ENCODE peak calls at places on chromosomes 6 and 20, in seven cellular contexts. V is breast epithelium, Q is K562, H is sigmoid colon, W is HCT116, U is stomach, N is transverse colon. E is an unnamed sample.
A peak's percentile ranks its signal among the peaks of the same experiment; 100 is the strongest.

GRCh38 chr6:125363010-125363359 is 61.2 kb upstream of the HDDC2 start:
- DNase-seq in V (no peak), Q (no peak), H (no peak), W (no peak), U (no peak), N (no peak), E (no peak)

GRCh38 chr20:60062431-60063336 is 104.5 kb downstream of the CDH26 start:
- DNase-seq in V (no peak), Q (no peak), H (peak; percentile 46), W (no peak), U (no peak), N (no peak), E (no peak)

GRCh38 chr6:42068173-42068572 is 17.8 kb downstream of the TAF8 start:
- DNase-seq in V (no peak), Q (no peak), H (no peak), W (no peak), U (no peak), N (no peak), E (no peak)

GRCh38 chr6:391559-392440 is at the start of gene IRF4:
- DNase-seq in V (no peak), Q (no peak), H (no peak), W (no peak), U (no peak), N (peak; percentile 73), E (no peak)

GRCh38 chr6:25089442-25089841 is 153.7 kb upstream of the RIPOR2 start:
- DNase-seq in V (no peak), Q (no peak), H (no peak), W (no peak), U (no peak), N (no peak), E (peak; percentile 53)

GRCh38 chr6:40399888-40400468 is 187.2 kb downstream of the LRFN2 start:
- DNase-seq in V (no peak), Q (peak; percentile 46), H (no peak), W (no peak), U (no peak), N (no peak), E (no peak)

GRCh38 chr6:85561750-85562357 is 31.8 kb downstream of the SNX14 start:
- DNase-seq in V (no peak), Q (no peak), H (no peak), W (no peak), U (no peak), N (no peak), E (no peak)

GRCh38 chr6:167757821-167758220 is 68.9 kb upstream of the AFDN start:
- DNase-seq in V (no peak), Q (no peak), H (no peak), W (no peak), U (no peak), N (no peak), E (no peak)

GRCh38 chr6:147149826-147150225 is 54.4 kb upstream of the STXBP5 start:
- DNase-seq in V (no peak), Q (no peak), H (no peak), W (no peak), U (no peak), N (no peak), E (no peak)

DNA sequence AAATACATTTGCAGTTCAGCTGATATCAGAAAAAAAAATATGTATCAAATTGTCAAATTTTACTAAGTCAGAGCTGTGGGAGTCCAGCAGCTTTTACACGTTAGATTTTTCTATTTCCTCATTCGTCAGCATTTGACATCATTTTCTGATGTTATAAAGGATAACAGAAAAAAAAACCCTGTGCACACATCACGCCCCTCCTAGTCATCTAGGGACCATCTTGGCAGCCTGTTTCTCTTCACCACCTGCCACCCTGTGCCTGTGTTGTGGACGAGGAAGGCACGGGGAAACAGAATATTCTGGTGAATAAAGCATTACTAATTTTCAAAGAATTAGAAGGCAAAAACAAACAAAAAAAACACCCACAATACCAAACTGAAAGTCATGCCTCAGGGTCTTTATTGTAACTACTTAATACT is 12.4 kb downstream of the B4GALT5 start:
- DNase-seq in V (no peak), Q (no peak), H (no peak), W (no peak), U (no peak), N (no peak), E (no peak)
- H3K27ac ChIP-seq in V (no peak overlapping the region), Q (peak overlapping the region; percentile 59), H (no peak overlapping the region), W (peak overlapping the region; percentile 58), U (peak overlapping the region; percentile 47), N (no peak overlapping the region), E (no peak overlapping the region)

DNA sequence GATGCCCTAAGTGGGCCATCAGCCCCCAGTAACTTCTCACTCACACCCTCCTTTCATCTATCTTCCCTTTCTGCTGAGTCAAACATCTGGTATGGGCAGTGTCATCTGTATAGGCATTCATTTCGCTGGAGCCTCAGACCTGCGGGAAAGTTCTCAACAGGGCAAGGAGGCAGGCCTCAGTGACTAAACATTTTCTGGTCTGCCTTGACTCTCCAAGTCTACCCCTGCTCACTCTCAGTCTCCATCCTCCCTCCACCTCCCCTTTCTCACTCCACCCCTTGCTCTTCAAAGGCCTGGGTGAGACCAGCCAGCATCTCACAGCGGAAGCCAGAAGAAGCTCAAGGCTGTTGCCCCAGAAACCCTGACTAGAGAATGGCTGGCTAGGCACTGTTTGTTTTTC is 105.0 kb upstream of the BEND6 start:
- DNase-seq in V (no peak), Q (no peak), H (no peak), W (no peak), U (no peak), N (no peak), E (no peak)
- TF ChIP-seq POLR2AphosphoS5 in V (no peak), Q (no peak), H (no peak), W (no peak), U (no peak), N (no peak), E (no peak)

GRCh38 chr6:56959938-56960337 is 5.0 kb downstream of the BEND6 start:
- DNase-seq in V (no peak), Q (no peak), H (no peak), W (no peak), U (no peak), N (no peak), E (no peak)
- H3K27ac ChIP-seq in V (no peak overlapping the region), Q (no peak overlapping the region), H (no peak overlapping the region), W (no peak overlapping the region), U (no peak overlapping the region), N (no peak overlapping the region), E (no peak overlapping the region)

GRCh38 chr6:33623895-33624381 is 2.8 kb downstream of the ITPR3 start:
- DNase-seq in V (no peak), Q (no peak), H (no peak), W (no peak), U (peak; percentile 49), N (peak; percentile 62), E (no peak)

GRCh38 chr6:33622456-33623431 is 1.6 kb downstream of the ITPR3 start:
- DNase-seq in V (no peak), Q (peak; percentile 55), H (no peak), W (no peak), U (peak; percentile 63), N (peak; percentile 59), E (no peak)

GRCh38 chr6:33620158-33620583 is 951 bp upstream of the ITPR3 start:
- DNase-seq in V (no peak), Q (peak; percentile 56), H (no peak), W (no peak), U (peak; percentile 74), N (peak; percentile 63), E (no peak)

GRCh38 chr6:33620584-33621395 is at the start of gene ITPR3:
- DNase-seq in V (no peak), Q (peak; percentile 97), H (peak; percentile 80), W (peak; percentile 37), U (peak; percentile 79), N (peak; percentile 81), E (no peak)

DNA sequence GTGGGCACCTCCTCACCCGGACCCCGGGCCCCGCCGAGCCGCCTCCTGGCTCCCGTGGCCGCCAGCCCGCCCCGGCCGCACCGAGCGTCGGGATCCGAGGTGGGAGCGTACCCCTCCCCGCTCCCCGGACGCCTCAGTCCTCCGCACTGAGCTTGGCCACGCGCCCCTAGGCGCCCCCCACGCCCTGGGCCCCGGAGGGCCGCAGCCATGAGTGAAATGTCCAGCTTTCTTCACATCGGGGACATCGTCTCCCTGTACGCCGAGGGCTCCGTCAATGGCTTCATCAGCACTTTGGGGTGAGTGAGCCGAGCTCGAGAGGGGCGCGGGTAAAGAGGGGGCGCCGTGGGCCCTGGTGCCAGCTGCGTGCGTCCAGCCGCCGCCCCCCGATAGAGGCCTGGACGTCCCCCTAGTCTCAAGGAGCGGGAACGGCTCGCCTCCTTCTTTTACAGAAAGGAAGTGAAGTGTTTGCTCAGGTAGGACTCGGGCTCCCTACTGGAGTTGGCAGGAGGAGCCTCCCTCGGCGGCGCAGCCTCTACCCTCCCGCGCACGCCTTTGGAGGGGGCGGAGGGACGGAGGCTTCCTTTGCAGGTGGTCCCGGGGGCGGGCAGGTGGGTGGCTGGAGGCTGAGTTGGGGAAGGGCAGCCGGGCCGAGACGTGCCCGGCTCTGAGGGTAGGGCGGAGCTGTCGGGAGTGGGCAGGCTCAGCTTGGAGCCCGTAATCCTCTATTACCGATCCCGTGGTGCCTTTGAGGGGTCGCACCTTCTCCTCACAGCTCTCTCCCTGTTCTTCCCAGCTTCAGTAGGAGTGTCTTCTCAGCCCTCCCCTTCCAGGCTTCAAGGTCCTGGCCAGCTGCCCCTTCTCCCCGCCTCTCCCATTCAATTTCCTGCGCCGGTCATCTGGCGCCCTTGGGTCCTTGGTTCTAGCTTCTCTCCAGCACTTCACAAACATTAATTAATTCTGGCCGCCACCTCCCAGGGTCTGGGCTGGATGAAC is 570 bp downstream of the ITPR3 start:
- DNase-seq in V (no peak), Q (peak; percentile 82), H (peak; percentile 80), W (no peak), U (peak; percentile 63), N (peak; percentile 60), E (no peak)
- TF ChIP-seq POLR2AphosphoS5 in V (no peak), Q (no peak), H (peak; percentile 42), W (no peak), U (no peak), N (peak; percentile 28), E (peak; percentile 30)

DNA sequence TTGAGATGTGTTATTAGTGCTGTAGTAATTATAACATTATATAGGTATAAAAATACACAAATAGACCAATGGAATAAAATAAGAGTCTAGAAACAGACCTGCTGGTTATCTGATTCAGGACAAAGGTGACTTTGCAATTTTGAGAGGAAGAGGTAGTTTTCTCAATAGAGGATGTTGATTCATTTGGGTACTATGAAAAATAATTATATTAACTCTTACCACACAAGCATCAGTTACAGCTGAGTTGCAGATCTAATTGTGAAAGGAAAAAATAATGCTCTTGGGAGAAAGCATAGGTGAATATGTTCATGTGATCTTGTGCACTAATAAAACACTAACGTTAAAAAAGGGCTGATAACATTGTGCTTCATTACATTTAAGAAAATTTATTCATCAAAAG is 103.0 kb downstream of the BCKDHB start:
- DNase-seq in V (no peak), Q (no peak), H (no peak), W (no peak), U (no peak), N (no peak), E (no peak)
- H3K27ac ChIP-seq in V (no peak overlapping the region), Q (no peak overlapping the region), H (peak overlapping the region; percentile 65), W (no peak overlapping the region), U (no peak overlapping the region), N (no peak overlapping the region), E (no peak overlapping the region)

DNA sequence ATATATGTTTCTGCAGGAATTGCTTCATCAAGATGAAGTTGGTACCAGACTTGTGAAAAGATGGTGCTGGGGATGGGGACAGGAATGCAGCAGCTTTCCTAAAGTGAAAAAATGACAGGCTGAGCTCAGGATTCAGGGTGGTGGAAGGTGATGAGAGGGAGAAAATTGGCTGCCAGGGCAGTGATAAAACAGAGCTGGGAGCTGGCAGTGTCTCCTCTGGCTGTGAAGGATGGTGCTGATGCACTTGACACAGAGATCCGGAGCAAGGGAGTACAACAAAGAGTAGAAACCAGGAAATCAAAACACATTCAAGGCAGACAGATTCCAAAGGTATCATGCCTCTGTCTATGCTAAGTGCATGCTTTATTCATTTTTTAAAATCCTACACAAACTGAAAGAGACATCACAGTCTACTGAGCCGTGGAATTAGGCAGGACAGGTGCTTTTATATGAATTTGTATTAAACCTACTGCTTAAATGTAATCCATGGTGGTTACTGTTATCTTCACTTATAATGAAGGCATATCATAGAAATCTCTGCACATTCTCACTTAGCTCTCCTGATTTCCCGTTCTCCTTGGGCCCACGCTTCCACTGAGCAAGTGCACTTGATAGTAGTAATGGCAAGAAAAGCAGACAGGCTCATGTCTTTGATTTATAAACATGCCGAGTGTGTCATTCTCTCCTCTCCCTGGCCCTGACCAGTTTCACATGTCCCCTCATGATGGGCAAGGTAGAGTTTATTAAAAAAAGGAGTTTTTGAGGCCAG is 186.5 kb downstream of the HIVEP2 start:
- DNase-seq in V (no peak), Q (no peak), H (no peak), W (no peak), U (no peak), N (no peak), E (no peak)
- TF ChIP-seq POLR2AphosphoS5 in V (no peak), Q (no peak), H (no peak), W (no peak), U (no peak), N (no peak), E (no peak)